ENCODE peak calls at places on chromosomes 11 and 22, in six cellular contexts. W, O, K, C, F and Q are unnamed samples.

GRCh38 chr22:20002098-20002497 is 14.5 kb downstream of the ARVCF start:
- DNase-seq in W (peak), O (no peak), K (no peak), C (no peak), F (no peak), Q (no peak)

GRCh38 chr22:31579835-31580242 is 82.2 kb downstream of the PISD start:
- DNase-seq in W (peak), O (no peak), K (no peak), C (peak), F (no peak), Q (no peak)

GRCh38 chr11:61555051-61555969 is 25.6 kb downstream of the SYT7 start:
- DNase-seq in W (peak), O (no peak), K (no peak), C (no peak), F (no peak), Q (peak)

GRCh38 chr11:44408141-44408540 is 98.2 kb upstream of the ALX4 start:
- DNase-seq in W (no peak), O (no peak), K (no peak), C (no peak), F (no peak), Q (no peak)

GRCh38 chr22:47015589-47016178 is 253.2 kb downstream of the TBC1D22A start:
- DNase-seq in W (no peak), O (no peak), K (no peak), C (no peak), F (no peak), Q (no peak)

GRCh38 chr11:1770528-1770927 is 6.8 kb upstream of the CTSD start:
- DNase-seq in W (no peak), O (no peak), K (no peak), C (no peak), F (peak), Q (no peak)

GRCh38 chr22:27719033-27719341 is 82.6 kb downstream of the MN1 start:
- DNase-seq in W (no peak), O (no peak), K (no peak), C (no peak), F (no peak), Q (no peak)

GRCh38 chr11:8794677-8795103 is 112.1 kb downstream of the RPL27A start:
- DNase-seq in W (peak), O (no peak), K (no peak), C (no peak), F (peak), Q (no peak)

GRCh38 chr11:87719311-87720073 is 455.8 kb downstream of the RAB38 start:
- DNase-seq in W (no peak), O (no peak), K (no peak), C (no peak), F (no peak), Q (no peak)

GRCh38 chr11:111671383-111671782 is 69.1 kb downstream of the SIK2 start:
- DNase-seq in W (no peak), O (no peak), K (no peak), C (no peak), F (no peak), Q (no peak)

GRCh38 chr11:128302425-128303186 is 284.8 kb downstream of the ETS1 start:
- DNase-seq in W (no peak), O (no peak), K (peak), C (no peak), F (no peak), Q (no peak)

GRCh38 chr11:134367781-134368180 is 36.0 kb downstream of the GLB1L2 start:
- DNase-seq in W (no peak), O (no peak), K (no peak), C (no peak), F (no peak), Q (no peak)

GRCh38 chr11:86091566-86091965 is 22.7 kb upstream of the PICALM start:
- DNase-seq in W (no peak), O (no peak), K (no peak), C (no peak), F (no peak), Q (peak)

GRCh38 chr11:95076416-95076815 is 9.7 kb downstream of the SRSF8 start:
- DNase-seq in W (no peak), O (no peak), K (no peak), C (no peak), F (no peak), Q (peak)

GRCh38 chr11:2794419-2794795 is 91.2 kb downstream of the CDKN1C start:
- DNase-seq in W (no peak), O (no peak), K (no peak), C (no peak), F (peak), Q (no peak)

GRCh38 chr11:5596611-5597201 is at the start of gene TRIM6:
- DNase-seq in W (no peak), O (no peak), K (peak), C (no peak), F (peak), Q (peak)

GRCh38 chr11:71581826-71582225 is 849 bp downstream of the KRTAP5-11 start:
- DNase-seq in W (no peak), O (no peak), K (no peak), C (no peak), F (no peak), Q (no peak)